ENCODE peak calls at places on chromosomes 1 and 21, in nine cellular contexts. D is heart left ventricle, O is AG09319, K is NCI-H146, U is progenitor cell of endocrine pancreas, Y is astrocyte of the spinal cord, F is fibroblast of the conjunctiva, G is iPS DF 19.7, V is activated T-cell treated with anti-CD3 and anti-CD28 coated beads for 1 hour. A is an unnamed sample.

GRCh38 chr1:1083181-1084027 is 9.3 kb upstream of the RNF223 start:
- DNase-seq in D (no peak), O (no peak), K (no peak), U (no peak), Y (no peak), F (no peak), G (no peak), V (no peak), A (no peak)

GRCh38 chr21:23131177-23131576 is 2133.0 kb downstream of the NCAM2 start:
- DNase-seq in D (no peak), O (no peak), K (no peak), U (no peak), Y (no peak), F (no peak), G (no peak), V (no peak), A (peak; percentile 0)

GRCh38 chr1:222096883-222097282 is 355.0 kb upstream of the DUSP10 start:
- DNase-seq in D (no peak), O (no peak), K (no peak), U (no peak), Y (no peak), F (no peak), G (no peak), V (no peak), A (no peak)

GRCh38 chr1:200965111-200965510 is 58.4 kb downstream of the KIF21B start:
- DNase-seq in D (no peak), O (no peak), K (no peak), U (no peak), Y (no peak), F (no peak), G (no peak), V (no peak), A (no peak)

GRCh38 chr1:21721271-21721985 is 52.3 kb upstream of the RAP1GAP start:
- DNase-seq in D (no peak), O (no peak), K (no peak), U (no peak), Y (no peak), F (no peak), G (no peak), V (no peak), A (no peak)

GRCh38 chr1:148334339-148335130 is 148.6 kb downstream of the PPIAL4G start:
- DNase-seq in D (peak; percentile 89), O (no peak), K (peak; percentile 18), U (peak; percentile 52), Y (peak; percentile 95), F (peak; percentile 91), G (peak; percentile 96), V (peak; percentile 47), A (no peak)

GRCh38 chr1:88650676-88651418 is 33.2 kb upstream of the PKN2 start:
- DNase-seq in D (no peak), O (no peak), K (no peak), U (no peak), Y (no peak), F (no peak), G (no peak), V (no peak), A (no peak)

GRCh38 chr1:239814306-239814881 is 277.3 kb upstream of the FMN2 start:
- DNase-seq in D (no peak), O (peak; percentile 14), K (peak; percentile 21), U (no peak), Y (peak; percentile 89), F (peak; percentile 52), G (peak; percentile 52), V (no peak), A (no peak)

GRCh38 chr1:47763456-47764171 is 233.6 kb downstream of the TRABD2B start:
- DNase-seq in D (no peak), O (peak; percentile 20), K (no peak), U (no peak), Y (peak; percentile 20), F (no peak), G (no peak), V (no peak), A (no peak)

GRCh38 chr1:223269006-223269405 is 95.0 kb downstream of the SUSD4 start:
- DNase-seq in D (no peak), O (no peak), K (no peak), U (no peak), Y (no peak), F (no peak), G (no peak), V (no peak), A (peak; percentile 48)

GRCh38 chr1:211828584-211829342 is 1.8 kb downstream of the LPGAT1 start:
- DNase-seq in D (no peak), O (no peak), K (peak; percentile 38), U (no peak), Y (peak; percentile 10), F (no peak), G (no peak), V (no peak), A (no peak)

GRCh38 chr1:57623039-57623790 is 199.4 kb upstream of the DAB1 start:
- DNase-seq in D (peak; percentile 41), O (no peak), K (peak; percentile 71), U (no peak), Y (peak; percentile 6), F (no peak), G (no peak), V (no peak), A (peak; percentile 15)

GRCh38 chr1:28955930-28956552 is 41.7 kb downstream of the EPB41 start:
- DNase-seq in D (no peak), O (no peak), K (peak; percentile 94), U (no peak), Y (no peak), F (no peak), G (no peak), V (no peak), A (no peak)

GRCh38 chr1:90176530-90176929 is 181.6 kb downstream of the ZNF326 start:
- DNase-seq in D (no peak), O (no peak), K (no peak), U (no peak), Y (no peak), F (no peak), G (no peak), V (no peak), A (no peak)

GRCh38 chr21:37041706-37042271 is 31.1 kb downstream of the PIGP start:
- DNase-seq in D (no peak), O (no peak), K (peak; percentile 62), U (no peak), Y (no peak), F (no peak), G (no peak), V (no peak), A (no peak)

GRCh38 chr1:61085191-61086086 is 3.1 kb downstream of the NFIA start:
- DNase-seq in D (no peak), O (no peak), K (no peak), U (no peak), Y (no peak), F (no peak), G (no peak), V (no peak), A (no peak)

GRCh38 chr1:204493882-204494280 is 724 bp downstream of the PIK3C2B start:
- DNase-seq in D (peak; percentile 61), O (no peak), K (peak; percentile 88), U (peak; percentile 68), Y (no peak), F (no peak), G (no peak), V (peak; percentile 30), A (peak; percentile 81)

GRCh38 chr21:27769763-27770162 is 802.9 kb upstream of the ADAMTS5 start:
- DNase-seq in D (no peak), O (no peak), K (no peak), U (no peak), Y (no peak), F (no peak), G (no peak), V (no peak), A (no peak)

GRCh38 chr1:145884675-145885074 is 991 bp downstream of the ANKRD35 start:
- DNase-seq in D (no peak), O (no peak), K (no peak), U (no peak), Y (peak; percentile 59), F (peak; percentile 26), G (no peak), V (no peak), A (no peak)

GRCh38 chr1:119069682-119070081 is 70.8 kb downstream of the WARS2 start:
- DNase-seq in D (no peak), O (no peak), K (no peak), U (no peak), Y (no peak), F (no peak), G (no peak), V (no peak), A (no peak)

GRCh38 chr1:228379666-228380065 is 27.0 kb downstream of the TRIM11 start:
- DNase-seq in D (no peak), O (no peak), K (no peak), U (no peak), Y (no peak), F (no peak), G (no peak), V (no peak), A (no peak)

GRCh38 chr21:36437745-36438128 is 42.2 kb downstream of the CLDN14 start:
- DNase-seq in D (no peak), O (peak; percentile 49), K (no peak), U (no peak), Y (peak; percentile 75), F (peak; percentile 4), G (no peak), V (no peak), A (no peak)

GRCh38 chr1:45785583-45785982 is 17.8 kb upstream of the MAST2 start:
- DNase-seq in D (no peak), O (no peak), K (no peak), U (no peak), Y (no peak), F (no peak), G (no peak), V (no peak), A (no peak)

GRCh38 chr1:228865613-228866320 is 130.5 kb downstream of the RHOU start:
- DNase-seq in D (no peak), O (no peak), K (no peak), U (no peak), Y (no peak), F (no peak), G (no peak), V (no peak), A (no peak)

A was measured in HuH-7.5.